ENCODE peak calls at places on chromosomes 7 and 10, in six cellular contexts. Z is cardiac fibroblast, B is nephron progenitor cell, O is transverse colon, U is endothelial cell, Q is fibroblast of lung. Y is an unnamed sample.

GRCh38 chr10:34723746-34724145 is 91.3 kb downstream of the PARD3 start:
- DNase-seq in Z (peak), B (no peak), O (peak), U (peak), Q (peak), Y (peak)

GRCh38 chr7:92092210-92092609 is 42.1 kb downstream of the CYP51A1 start:
- DNase-seq in Z (no peak), B (no peak), O (no peak), U (no peak), Q (no peak), Y (no peak)

GRCh38 chr7:80309971-80310549 is 175.4 kb downstream of the GNAI1 start:
- DNase-seq in Z (no peak), B (no peak), O (no peak), U (no peak), Q (no peak), Y (no peak)

GRCh38 chr7:31648288-31648687 is 38.7 kb upstream of the PPP1R17 start:
- DNase-seq in Z (peak), B (no peak), O (no peak), U (no peak), Q (no peak), Y (no peak)

GRCh38 chr7:141410353-141410752 is 140.9 kb upstream of the AGK start:
- DNase-seq in Z (no peak), B (no peak), O (no peak), U (no peak), Q (no peak), Y (no peak)

GRCh38 chr7:93194368-93194767 is 31.9 kb downstream of the HEPACAM2 start:
- DNase-seq in Z (no peak), B (no peak), O (no peak), U (no peak), Q (peak), Y (no peak)

GRCh38 chr10:110857265-110858158 is 14.2 kb upstream of the PDCD4 start:
- DNase-seq in Z (peak), B (no peak), O (peak), U (no peak), Q (peak), Y (no peak)

GRCh38 chr7:149820622-149821190 is 17.5 kb upstream of the ZNF862 start:
- DNase-seq in Z (no peak), B (no peak), O (no peak), U (no peak), Q (no peak), Y (no peak)

GRCh38 chr7:85851571-85852193 is 664.8 kb upstream of the SEMA3D start:
- DNase-seq in Z (peak), B (no peak), O (no peak), U (no peak), Q (peak), Y (peak)

GRCh38 chr10:451021-451471 is 238.4 kb downstream of the DIP2C start:
- DNase-seq in Z (no peak), B (no peak), O (peak), U (no peak), Q (no peak), Y (no peak)

GRCh38 chr7:76008156-76008687 is 13.8 kb upstream of the TMEM120A start:
- DNase-seq in Z (no peak), B (no peak), O (no peak), U (no peak), Q (no peak), Y (no peak)

GRCh38 chr7:27697861-27698430 is 35.3 kb upstream of the HIBADH start:
- DNase-seq in Z (no peak), B (no peak), O (peak), U (no peak), Q (no peak), Y (no peak)

GRCh38 chr7:129773871-129774270 is 162.4 kb downstream of the NRF1 start:
- DNase-seq in Z (no peak), B (no peak), O (no peak), U (no peak), Q (no peak), Y (no peak)

GRCh38 chr7:51354434-51354833 is 37.8 kb upstream of the COBL start:
- DNase-seq in Z (no peak), B (no peak), O (no peak), U (no peak), Q (no peak), Y (no peak)

GRCh38 chr7:105131033-105131656 is 117.1 kb downstream of the KMT2E start:
- DNase-seq in Z (no peak), B (peak), O (no peak), U (no peak), Q (no peak), Y (no peak)

GRCh38 chr10:102627141-102627445 is 17.2 kb upstream of the TRIM8 start:
- DNase-seq in Z (no peak), B (no peak), O (no peak), U (no peak), Q (no peak), Y (no peak)

GRCh38 chr10:125484035-125484732 is 198.8 kb downstream of the TEX36 start:
- DNase-seq in Z (no peak), B (no peak), O (no peak), U (no peak), Q (no peak), Y (no peak)

GRCh38 chr10:103889121-103889720 is 28.8 kb downstream of the STN1 start:
- DNase-seq in Z (no peak), B (no peak), O (no peak), U (no peak), Q (no peak), Y (no peak)

GRCh38 chr7:140384894-140385650 is 13.3 kb downstream of the SLC37A3 start:
- DNase-seq in Z (no peak), B (no peak), O (no peak), U (no peak), Q (no peak), Y (no peak)

GRCh38 chr10:104589431-104589830 is 51.7 kb upstream of the SORCS3 start:
- DNase-seq in Z (no peak), B (no peak), O (no peak), U (no peak), Q (no peak), Y (no peak)

GRCh38 chr7:73532224-73532623 is 10.1 kb upstream of the BAZ1B start:
- DNase-seq in Z (no peak), B (no peak), O (no peak), U (no peak), Q (no peak), Y (no peak)

GRCh38 chr7:30238721-30239441 is 45.5 kb upstream of the ZNRF2 start:
- DNase-seq in Z (peak), B (no peak), O (peak), U (no peak), Q (peak), Y (no peak)

GRCh38 chr7:103148131-103148993 is 537 bp downstream of the NAPEPLD start:
- DNase-seq in Z (no peak), B (no peak), O (no peak), U (no peak), Q (peak), Y (no peak)

GRCh38 chr7:105015631-105015965 is 1.6 kb downstream of the KMT2E start:
- DNase-seq in Z (peak), B (peak), O (peak), U (no peak), Q (peak), Y (no peak)

GRCh38 chr10:46198516-46198915 is 88.3 kb upstream of the ANTXRL start:
- DNase-seq in Z (no peak), B (no peak), O (no peak), U (no peak), Q (no peak), Y (no peak)

GRCh38 chr10:22017283-22018020 is 13.9 kb upstream of the DNAJC1 start:
- DNase-seq in Z (peak), B (no peak), O (no peak), U (no peak), Q (peak), Y (no peak)

GRCh38 chr7:10779465-10780399 is 193.9 kb upstream of the PHF14 start:
- DNase-seq in Z (no peak), B (no peak), O (no peak), U (no peak), Q (no peak), Y (no peak)

GRCh38 chr10:127612-128432 is 7.4 kb upstream of the ZMYND11 start:
- DNase-seq in Z (no peak), B (no peak), O (peak), U (peak), Q (no peak), Y (no peak)

GRCh38 chr7:18590744-18591340 is 95.3 kb downstream of the HDAC9 start:
- DNase-seq in Z (peak), B (no peak), O (no peak), U (no peak), Q (peak), Y (peak)

GRCh38 chr10:115909962-115910361 is 363.0 kb downstream of the GFRA1 start:
- DNase-seq in Z (no peak), B (no peak), O (no peak), U (no peak), Q (no peak), Y (no peak)

GRCh38 chr10:90571876-90572275 is 286.0 kb downstream of the HTR7 start:
- DNase-seq in Z (no peak), B (no peak), O (no peak), U (no peak), Q (peak), Y (no peak)
- TF ChIP-seq CTCF in Z (no peak), B (no peak), O (no peak), U (no peak), Q (peak), Y (no peak)

GRCh38 chr7:64630496-64630895 is 35.4 kb upstream of the ZNF107 start:
- DNase-seq in Z (peak), B (no peak), O (no peak), U (no peak), Q (no peak), Y (no peak)
- TF ChIP-seq CTCF in Z (peak), B (no peak), O (peak), U (peak), Q (peak), Y (peak)

DNA sequence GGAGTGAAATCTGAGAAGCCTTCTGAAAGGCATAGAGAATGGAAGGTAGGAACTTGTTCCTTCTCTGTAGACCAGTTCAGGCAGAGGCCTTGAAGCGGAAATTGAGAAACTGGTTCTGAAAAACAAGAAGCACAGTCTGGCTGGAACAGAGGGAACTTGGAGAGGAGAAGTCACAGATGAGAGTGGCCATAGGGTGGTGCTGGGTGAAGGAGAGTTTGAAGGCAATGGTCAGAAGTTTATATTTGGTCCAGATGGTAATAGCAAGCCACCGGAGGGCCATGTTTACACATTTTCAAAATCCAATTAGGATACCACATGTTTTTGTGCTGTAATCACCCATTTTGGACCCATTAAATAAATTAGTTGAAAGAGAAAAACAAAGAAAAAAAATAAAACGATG is 692.5 kb downstream of the INHBA start:
- DNase-seq in Z (no peak), B (no peak), O (no peak), U (no peak), Q (peak), Y (peak)
- TF ChIP-seq CTCF in Z (no peak), B (no peak), O (no peak), U (no peak), Q (no peak), Y (peak)

GRCh38 chr7:121558288-121558687 is 162.2 kb upstream of the FAM3C start:
- DNase-seq in Z (no peak), B (no peak), O (no peak), U (no peak), Q (no peak), Y (no peak)
- TF ChIP-seq CTCF in Z (no peak), B (no peak), O (no peak), U (no peak), Q (no peak), Y (no peak)

DNA sequence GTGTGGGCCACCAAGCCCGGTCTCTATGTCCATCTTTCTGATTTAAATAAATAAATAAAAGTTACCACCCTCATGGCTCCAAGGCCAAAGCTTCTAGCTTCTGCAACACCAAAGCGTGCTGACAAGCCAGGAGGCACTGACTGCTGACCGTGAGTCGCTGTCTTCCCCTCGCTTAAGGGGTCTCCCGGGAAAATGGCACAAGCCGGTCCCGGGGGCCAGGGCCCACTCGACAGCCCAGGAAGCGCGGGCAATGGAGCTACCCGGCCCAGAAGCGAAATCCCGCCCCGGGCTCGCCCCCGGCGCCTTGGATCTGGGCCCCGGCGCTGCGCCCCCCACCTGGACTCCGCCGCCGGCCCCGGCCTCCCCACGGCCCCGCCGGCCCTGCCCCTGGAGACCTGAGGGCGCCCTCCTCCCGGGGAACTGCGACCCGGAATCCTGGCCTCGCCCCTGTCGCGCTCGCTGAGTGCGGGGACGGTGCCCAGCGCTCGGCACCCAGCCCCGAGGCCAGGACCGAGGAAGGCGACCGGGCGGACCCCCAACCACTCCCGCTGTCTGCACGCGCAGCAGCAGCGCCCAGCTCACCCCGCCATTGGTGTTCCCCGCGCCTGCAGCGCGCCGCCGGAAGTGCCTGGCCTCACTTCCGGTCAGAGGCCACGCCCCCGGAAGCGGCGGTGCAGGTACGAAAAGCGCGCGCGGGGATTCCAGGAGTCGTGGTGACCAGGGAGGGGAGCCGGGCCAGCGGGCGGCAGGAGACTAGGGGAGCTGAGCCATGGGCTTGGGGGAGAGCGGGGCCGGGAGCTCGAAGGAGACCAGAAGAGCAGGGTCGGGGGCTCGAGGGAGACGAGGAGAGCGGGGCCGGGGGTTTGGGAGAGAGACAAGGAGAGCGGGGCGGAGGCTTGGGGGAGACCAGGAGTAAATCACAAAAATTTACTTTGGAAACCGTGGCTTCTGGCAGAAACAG is at the start of the genes MRM2 and NUDT1:
- DNase-seq in Z (peak), B (peak), O (peak), U (peak), Q (peak), Y (no peak)
- TF ChIP-seq CTCF in Z (no peak), B (no peak), O (no peak), U (no peak), Q (no peak), Y (no peak)

DNA sequence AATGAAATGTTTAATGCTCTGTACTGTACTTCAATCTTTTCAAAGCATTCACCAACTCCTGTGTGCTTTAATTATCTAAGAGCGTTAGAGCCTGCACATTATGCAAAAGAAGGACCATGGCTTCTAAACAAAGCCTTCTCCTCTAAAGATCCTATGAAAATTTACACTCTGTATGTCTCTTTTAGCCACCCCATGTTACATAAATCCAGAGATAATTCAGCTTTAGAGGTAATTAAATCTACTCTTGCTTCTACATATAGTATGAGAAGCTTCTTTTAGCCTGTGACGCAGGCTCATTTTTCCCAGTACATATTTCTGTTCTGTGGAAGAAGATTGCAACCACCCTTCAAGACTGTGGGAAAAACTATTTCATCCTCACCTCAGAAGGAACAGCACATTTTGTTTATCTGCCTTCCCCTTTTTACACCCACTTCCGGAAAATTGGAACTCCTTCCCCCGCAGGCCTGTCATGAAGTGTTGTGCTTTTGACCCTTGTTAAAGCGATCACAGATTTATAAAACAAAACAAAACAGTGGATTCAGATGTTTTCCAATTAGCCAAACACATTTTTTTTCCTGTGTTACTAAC is 8.1 kb upstream of the TAS2R16 start:
- DNase-seq in Z (no peak), B (no peak), O (no peak), U (no peak), Q (no peak), Y (no peak)
- TF ChIP-seq CTCF in Z (no peak), B (no peak), O (no peak), U (no peak), Q (no peak), Y (no peak)

GRCh38 chr10:77581738-77582137 is 55.9 kb downstream of the KCNMA1 start:
- DNase-seq in Z (no peak), B (no peak), O (no peak), U (no peak), Q (no peak), Y (no peak)
- TF ChIP-seq CTCF in Z (no peak), B (no peak), O (no peak), U (no peak), Q (no peak), Y (no peak)

DNA sequence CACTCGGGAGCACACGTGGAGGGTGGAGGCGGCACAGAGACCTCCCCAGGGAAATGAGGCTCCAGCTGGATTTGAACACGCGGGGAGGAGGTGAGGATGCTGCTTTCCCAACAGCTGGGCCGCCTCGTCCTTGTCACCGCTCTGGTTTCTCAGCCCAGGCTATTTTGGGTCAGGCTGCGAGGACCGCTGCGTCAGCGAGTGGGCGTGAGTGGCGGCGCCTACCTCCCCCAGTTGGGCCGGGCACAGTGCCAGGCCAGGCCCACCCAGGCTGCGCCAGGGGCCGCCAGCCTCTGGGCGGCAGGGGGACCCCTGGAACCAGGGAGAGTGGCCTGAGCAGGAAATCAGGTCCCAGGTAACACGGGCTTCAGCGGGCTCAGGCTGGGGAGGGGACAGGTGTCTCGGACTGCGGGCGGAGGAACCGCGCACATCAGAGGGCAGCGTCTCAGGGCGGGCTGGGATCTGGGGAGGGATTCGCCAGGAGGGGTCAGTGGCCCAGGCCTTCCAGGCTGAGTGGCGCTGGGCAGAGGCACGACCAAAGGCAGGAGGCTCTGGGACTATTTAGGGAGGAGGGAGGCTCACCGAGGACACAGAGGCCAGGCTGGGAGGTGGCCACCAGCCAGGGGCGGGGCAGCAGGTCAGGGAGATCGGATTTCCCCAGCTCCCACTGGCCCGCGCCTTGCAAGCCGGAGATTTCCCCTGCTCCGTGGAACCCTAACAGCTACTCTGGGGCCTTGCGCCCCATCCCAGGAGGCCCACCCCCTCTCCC is 125.2 kb upstream of the RET start:
- DNase-seq in Z (peak), B (peak), O (no peak), U (peak), Q (no peak), Y (no peak)
- TF ChIP-seq CTCF in Z (no peak), B (no peak), O (no peak), U (no peak), Q (no peak), Y (no peak)

DNA sequence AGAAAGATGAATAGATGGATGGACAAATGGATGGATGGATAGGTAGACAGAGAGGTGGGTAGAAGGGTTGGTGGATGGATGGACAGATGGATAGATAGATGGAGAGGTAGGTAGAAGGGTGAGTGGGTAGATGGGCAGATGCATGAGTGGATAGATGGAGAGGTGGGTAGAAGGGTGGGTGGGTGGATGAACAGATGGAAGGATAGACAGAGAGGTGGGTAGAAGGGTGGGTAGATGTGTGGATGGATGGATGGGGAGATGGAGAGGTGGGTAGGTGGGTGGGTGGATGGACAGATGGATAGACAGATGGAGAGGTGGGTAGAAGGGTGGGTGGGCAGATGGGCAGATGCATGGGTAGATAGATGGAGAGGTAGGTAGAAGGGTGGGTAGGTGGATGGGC is 10.9 kb upstream of the ASB10 start:
- DNase-seq in Z (no peak), B (no peak), O (no peak), U (no peak), Q (no peak), Y (no peak)
- TF ChIP-seq CTCF in Z (no peak), B (no peak), O (no peak), U (no peak), Q (no peak), Y (no peak)